ENCODE peak calls at places on chromosome 1, in eight cellular contexts. Y is posterior cingulate gyrus, D is amniotic stem cell, R is epithelial cell of esophagus, A is cardiac fibroblast, V is DMS53, U is osteocyte, B is H4. P is an unnamed sample.

GRCh38 chr1:93816970-93817738 is 61.9 kb downstream of the DNTTIP2 start:
- DNase-seq in Y (no peak), D (peak), R (peak), A (peak), V (no peak), U (no peak), B (peak), P (no peak)

GRCh38 chr1:156944848-156945247 is 24.4 kb downstream of the LRRC71 start:
- DNase-seq in Y (no peak), D (no peak), R (no peak), A (no peak), V (no peak), U (no peak), B (no peak), P (no peak)

GRCh38 chr1:192959657-192960186 is 99.4 kb downstream of the UCHL5 start:
- DNase-seq in Y (no peak), D (no peak), R (no peak), A (no peak), V (no peak), U (no peak), B (no peak), P (no peak)

GRCh38 chr1:239389703-239390102 is 3.3 kb downstream of the CHRM3 start:
- DNase-seq in Y (no peak), D (no peak), R (peak), A (no peak), V (peak), U (no peak), B (peak), P (no peak)

GRCh38 chr1:224169876-224170275 is 13.2 kb upstream of the DEGS1 start:
- DNase-seq in Y (no peak), D (no peak), R (no peak), A (no peak), V (no peak), U (no peak), B (no peak), P (no peak)

GRCh38 chr1:84107955-84108354 is 36.1 kb upstream of the PRKACB start:
- DNase-seq in Y (no peak), D (no peak), R (no peak), A (no peak), V (no peak), U (no peak), B (no peak), P (no peak)

GRCh38 chr1:110482662-110483307 is 31.8 kb downstream of the PROK1 start:
- DNase-seq in Y (no peak), D (no peak), R (no peak), A (no peak), V (no peak), U (no peak), B (no peak), P (no peak)

GRCh38 chr1:41109316-41110263 is 88.1 kb upstream of the SLFNL1 start:
- DNase-seq in Y (no peak), D (peak), R (peak), A (peak), V (peak), U (no peak), B (peak), P (no peak)

GRCh38 chr1:48916121-48917069 is 139.7 kb upstream of the BEND5 start:
- DNase-seq in Y (no peak), D (peak), R (peak), A (peak), V (peak), U (no peak), B (peak), P (no peak)

GRCh38 chr1:31790641-31791091 is 25.2 kb downstream of the SPOCD1 start:
- DNase-seq in Y (no peak), D (no peak), R (no peak), A (no peak), V (no peak), U (no peak), B (no peak), P (no peak)

GRCh38 chr1:203996126-203996525 is 76.8 kb upstream of the SOX13 start:
- DNase-seq in Y (peak), D (no peak), R (no peak), A (peak), V (peak), U (no peak), B (peak), P (peak)

GRCh38 chr1:67299296-67299695 is 8.4 kb upstream of the IL12RB2 start:
- DNase-seq in Y (no peak), D (no peak), R (no peak), A (no peak), V (no peak), U (no peak), B (no peak), P (no peak)

GRCh38 chr1:150718225-150718891 is 2.3 kb downstream of the HORMAD1 start:
- DNase-seq in Y (no peak), D (no peak), R (no peak), A (no peak), V (no peak), U (no peak), B (no peak), P (no peak)

GRCh38 chr1:203462878-203463277 is 12.7 kb upstream of the PRELP start:
- DNase-seq in Y (no peak), D (no peak), R (peak), A (peak), V (no peak), U (no peak), B (peak), P (no peak)

GRCh38 chr1:54849219-54850081 is 37.5 kb downstream of the DHCR24 start:
- DNase-seq in Y (no peak), D (no peak), R (no peak), A (no peak), V (no peak), U (no peak), B (no peak), P (no peak)